ENCODE peak calls at places on chromosomes 7 and 10, in seven cellular contexts. One of them, this sample, is unnamed.

GRCh38 chr7:82530361-82530760 is 86.8 kb upstream of the CACNA2D1 start:
- DNase-seq in GM23338: no peak
- DNase-seq in psoas muscle: no peak
- DNase-seq in endothelial cell of umbilical vein: no peak
- DNase-seq in AG09309: no peak
- DNase-seq in astrocyte: peak
- DNase-seq in uterus: no peak
- DNase-seq in this sample: no peak

GRCh38 chr10:78411716-78412115 is 378.1 kb downstream of the RPS24 start:
- DNase-seq in GM23338: no peak
- DNase-seq in psoas muscle: no peak
- DNase-seq in endothelial cell of umbilical vein: no peak
- DNase-seq in AG09309: no peak
- DNase-seq in astrocyte: no peak
- DNase-seq in uterus: no peak
- DNase-seq in this sample: no peak

GRCh38 chr7:151740180-151740845 is 136.6 kb downstream of the PRKAG2 start:
- DNase-seq in GM23338: no peak
- DNase-seq in psoas muscle: no peak
- DNase-seq in endothelial cell of umbilical vein: no peak
- DNase-seq in AG09309: no peak
- DNase-seq in astrocyte: peak
- DNase-seq in uterus: no peak
- DNase-seq in this sample: no peak

GRCh38 chr10:48600645-48601505 is 4.0 kb downstream of the ARHGAP22 start:
- DNase-seq in GM23338: no peak
- DNase-seq in psoas muscle: no peak
- DNase-seq in endothelial cell of umbilical vein: no peak
- DNase-seq in AG09309: no peak
- DNase-seq in astrocyte: no peak
- DNase-seq in uterus: no peak
- DNase-seq in this sample: no peak

GRCh38 chr10:78754269-78755074 is 314.3 kb upstream of the ZMIZ1 start:
- DNase-seq in GM23338: peak
- DNase-seq in psoas muscle: no peak
- DNase-seq in endothelial cell of umbilical vein: peak
- DNase-seq in AG09309: peak
- DNase-seq in astrocyte: peak
- DNase-seq in uterus: no peak
- DNase-seq in this sample: no peak

GRCh38 chr7:105797652-105798051 is 78.7 kb downstream of the ATXN7L1 start:
- DNase-seq in GM23338: peak
- DNase-seq in psoas muscle: no peak
- DNase-seq in endothelial cell of umbilical vein: peak
- DNase-seq in AG09309: no peak
- DNase-seq in astrocyte: no peak
- DNase-seq in uterus: no peak
- DNase-seq in this sample: no peak

GRCh38 chr10:6314620-6315205 is 112.0 kb downstream of the PFKFB3 start:
- DNase-seq in GM23338: no peak
- DNase-seq in psoas muscle: no peak
- DNase-seq in endothelial cell of umbilical vein: no peak
- DNase-seq in AG09309: no peak
- DNase-seq in astrocyte: no peak
- DNase-seq in uterus: no peak
- DNase-seq in this sample: no peak

GRCh38 chr7:88291401-88292173 is 15.1 kb downstream of the STEAP4 start:
- DNase-seq in GM23338: no peak
- DNase-seq in psoas muscle: no peak
- DNase-seq in endothelial cell of umbilical vein: no peak
- DNase-seq in AG09309: no peak
- DNase-seq in astrocyte: peak
- DNase-seq in uterus: no peak
- DNase-seq in this sample: no peak

GRCh38 chr7:141974831-141975230 is 1.3 kb upstream of the TAS2R38 start:
- DNase-seq in GM23338: peak
- DNase-seq in psoas muscle: no peak
- DNase-seq in endothelial cell of umbilical vein: no peak
- DNase-seq in AG09309: no peak
- DNase-seq in astrocyte: no peak
- DNase-seq in uterus: no peak
- DNase-seq in this sample: no peak

GRCh38 chr7:141978351-141978750 is 4.8 kb upstream of the TAS2R38 start:
- DNase-seq in GM23338: no peak
- DNase-seq in psoas muscle: no peak
- DNase-seq in endothelial cell of umbilical vein: no peak
- DNase-seq in AG09309: no peak
- DNase-seq in astrocyte: no peak
- DNase-seq in uterus: no peak
- DNase-seq in this sample: no peak

GRCh38 chr7:141976524-141977245 is 3.1 kb upstream of the TAS2R38 start:
- DNase-seq in GM23338: no peak
- DNase-seq in psoas muscle: no peak
- DNase-seq in endothelial cell of umbilical vein: no peak
- DNase-seq in AG09309: no peak
- DNase-seq in astrocyte: no peak
- DNase-seq in uterus: no peak
- DNase-seq in this sample: no peak

GRCh38 chr7:141973673-141974072 is at the start of gene TAS2R38:
- DNase-seq in GM23338: no peak
- DNase-seq in psoas muscle: no peak
- DNase-seq in endothelial cell of umbilical vein: no peak
- DNase-seq in AG09309: no peak
- DNase-seq in astrocyte: no peak
- DNase-seq in uterus: no peak
- DNase-seq in this sample: no peak

GRCh38 chr7:141975806-141976523 is 2.4 kb upstream of the TAS2R38 start:
- DNase-seq in GM23338: peak
- DNase-seq in psoas muscle: peak
- DNase-seq in endothelial cell of umbilical vein: peak
- DNase-seq in AG09309: no peak
- DNase-seq in astrocyte: peak
- DNase-seq in uterus: peak
- DNase-seq in this sample: no peak
- H3K4me3 ChIP-seq in GM23338: peak
- H3K4me3 ChIP-seq in psoas muscle: peak
- H3K4me3 ChIP-seq in endothelial cell of umbilical vein: no peak
- H3K4me3 ChIP-seq in AG09309: no peak
- H3K4me3 ChIP-seq in astrocyte: no peak
- H3K4me3 ChIP-seq in uterus: no peak
- H3K4me3 ChIP-seq in this sample: peak

DNA sequence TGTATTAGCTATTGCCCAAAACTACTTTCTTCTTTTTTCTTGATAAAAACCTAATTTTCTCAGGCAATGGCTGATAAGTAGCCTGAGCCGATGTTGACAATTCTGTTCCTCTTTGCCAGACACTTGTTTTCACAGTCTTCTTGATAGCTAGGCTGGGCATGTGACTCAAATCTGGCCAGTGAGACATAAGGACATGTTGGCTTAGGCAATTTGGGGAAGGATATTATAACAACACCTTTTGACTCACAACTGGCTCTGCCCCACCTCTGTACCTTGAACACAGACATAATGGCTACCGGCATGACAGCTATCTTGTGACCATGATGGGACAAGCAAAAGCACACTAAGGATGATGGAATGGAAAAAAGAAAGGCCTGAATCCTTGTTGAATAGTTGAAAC is 72.9 kb upstream of the GPR22 start:
- DNase-seq in GM23338: no peak
- DNase-seq in psoas muscle: no peak
- DNase-seq in endothelial cell of umbilical vein: no peak
- DNase-seq in AG09309: no peak
- DNase-seq in astrocyte: no peak
- DNase-seq in uterus: no peak
- DNase-seq in this sample: no peak
- TF ChIP-seq CTCF in GM23338: no peak
- TF ChIP-seq CTCF in psoas muscle: no peak
- TF ChIP-seq CTCF in endothelial cell of umbilical vein: no peak
- TF ChIP-seq CTCF in AG09309: no peak
- TF ChIP-seq CTCF in astrocyte: no peak
- TF ChIP-seq CTCF in uterus: no peak
- TF ChIP-seq CTCF in this sample: no peak

GRCh38 chr7:121831320-121831719 is 41.6 kb upstream of the PTPRZ1 start:
- DNase-seq in GM23338: no peak
- DNase-seq in psoas muscle: no peak
- DNase-seq in endothelial cell of umbilical vein: no peak
- DNase-seq in AG09309: no peak
- DNase-seq in astrocyte: peak
- DNase-seq in uterus: no peak
- DNase-seq in this sample: no peak
- H3K4me3 ChIP-seq in GM23338: no peak
- H3K4me3 ChIP-seq in psoas muscle: no peak
- H3K4me3 ChIP-seq in endothelial cell of umbilical vein: no peak
- H3K4me3 ChIP-seq in AG09309: no peak
- H3K4me3 ChIP-seq in astrocyte: no peak
- H3K4me3 ChIP-seq in uterus: no peak
- H3K4me3 ChIP-seq in this sample: no peak

GRCh38 chr7:22728416-22729029 is 1.5 kb downstream of the IL6 start:
- DNase-seq in GM23338: peak
- DNase-seq in psoas muscle: no peak
- DNase-seq in endothelial cell of umbilical vein: peak
- DNase-seq in AG09309: no peak
- DNase-seq in astrocyte: peak
- DNase-seq in uterus: no peak
- DNase-seq in this sample: peak
- TF ChIP-seq CTCF in GM23338: peak
- TF ChIP-seq CTCF in psoas muscle: peak
- TF ChIP-seq CTCF in endothelial cell of umbilical vein: peak
- TF ChIP-seq CTCF in AG09309: peak
- TF ChIP-seq CTCF in astrocyte: peak
- TF ChIP-seq CTCF in uterus: no peak
- TF ChIP-seq CTCF in this sample: peak

GRCh38 chr7:16563281-16564022 is 36.8 kb downstream of the LRRC72 start:
- DNase-seq in GM23338: no peak
- DNase-seq in psoas muscle: no peak
- DNase-seq in endothelial cell of umbilical vein: peak
- DNase-seq in AG09309: no peak
- DNase-seq in astrocyte: no peak
- DNase-seq in uterus: no peak
- DNase-seq in this sample: no peak
- H3K4me3 ChIP-seq in GM23338: no peak
- H3K4me3 ChIP-seq in psoas muscle: no peak
- H3K4me3 ChIP-seq in endothelial cell of umbilical vein: no peak
- H3K4me3 ChIP-seq in AG09309: no peak
- H3K4me3 ChIP-seq in astrocyte: no peak
- H3K4me3 ChIP-seq in uterus: no peak
- H3K4me3 ChIP-seq in this sample: no peak

DNA sequence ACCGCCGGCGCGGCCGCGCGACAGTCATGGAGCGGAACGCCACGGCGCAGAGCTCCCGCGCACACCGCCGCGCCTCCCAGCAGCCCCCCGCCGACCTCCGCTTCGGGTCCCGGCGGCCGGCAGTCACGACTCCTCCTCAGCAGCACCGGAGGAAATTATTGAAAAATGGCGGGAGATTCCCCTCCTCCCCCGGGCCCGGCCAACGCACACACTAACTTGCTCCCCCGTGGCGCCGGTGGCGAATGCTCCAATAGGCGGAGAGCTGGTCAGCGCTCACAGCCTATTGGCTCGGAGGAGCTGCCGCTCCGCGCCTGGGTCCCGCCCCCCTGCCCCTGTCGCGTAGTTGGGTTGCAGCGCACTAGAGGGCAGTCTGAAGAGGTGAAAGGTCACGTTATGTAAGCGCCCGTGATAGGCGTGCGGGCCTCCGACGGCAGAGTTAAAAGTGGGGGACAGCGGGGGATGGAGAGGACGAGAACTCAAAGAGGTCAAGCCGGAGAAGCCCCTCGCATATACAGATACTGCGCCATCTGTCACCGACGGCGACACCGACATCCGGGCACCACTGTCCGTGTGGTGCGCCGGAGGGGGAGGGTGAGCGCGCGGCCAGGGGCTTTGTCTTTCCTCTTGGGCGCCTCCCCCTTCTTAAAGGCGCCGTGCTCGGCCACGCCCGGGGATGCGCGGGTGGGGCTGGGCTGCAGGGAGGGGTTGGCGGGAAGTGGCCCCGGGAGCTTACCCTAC is at the start of gene BAZ1B:
- DNase-seq in GM23338: peak
- DNase-seq in psoas muscle: peak
- DNase-seq in endothelial cell of umbilical vein: peak
- DNase-seq in AG09309: peak
- DNase-seq in astrocyte: peak
- DNase-seq in uterus: peak
- DNase-seq in this sample: peak
- TF ChIP-seq CTCF in GM23338: no peak
- TF ChIP-seq CTCF in psoas muscle: no peak
- TF ChIP-seq CTCF in endothelial cell of umbilical vein: no peak
- TF ChIP-seq CTCF in AG09309: no peak
- TF ChIP-seq CTCF in astrocyte: no peak
- TF ChIP-seq CTCF in uterus: no peak
- TF ChIP-seq CTCF in this sample: no peak